ENCODE peak calls at places on chromosomes 6 and 20, in five cellular contexts. T is HepG2, R is H1, Y is IMR-90, A is K562. O is an unnamed sample.

GRCh38 chr20:8829232-8829631 is 239.7 kb upstream of the PLCB4 start:
- DNase-seq in T (no peak), R (no peak), Y (no peak), A (peak), O (peak)

GRCh38 chr6:3405679-3406078 is 51.2 kb downstream of the SLC22A23 start:
- DNase-seq in T (peak), R (no peak), Y (peak), A (no peak), O (peak)

GRCh38 chr20:53738039-53738944 is 144.7 kb upstream of the ZNF217 start:
- DNase-seq in T (peak), R (no peak), Y (peak), A (peak), O (peak)

GRCh38 chr20:55668659-55669058 is 336.7 kb downstream of the CBLN4 start:
- DNase-seq in T (no peak), R (no peak), Y (no peak), A (no peak), O (no peak)

GRCh38 chr6:43616728-43617472 is 12.2 kb downstream of the GTPBP2 start:
- DNase-seq in T (no peak), R (no peak), Y (no peak), A (no peak), O (no peak)

GRCh38 chr6:33628401-33628964 is 7.4 kb downstream of the ITPR3 start:
- DNase-seq in T (no peak), R (no peak), Y (no peak), A (no peak), O (no peak)

GRCh38 chr6:157755752-157756411 is 67.2 kb upstream of the SNX9 start:
- DNase-seq in T (no peak), R (no peak), Y (no peak), A (no peak), O (no peak)

GRCh38 chr6:70725817-70726413 is 58.2 kb downstream of the SMAP1 start:
- DNase-seq in T (no peak), R (no peak), Y (peak), A (no peak), O (no peak)

GRCh38 chr6:52020961-52021570 is 66.3 kb downstream of the PKHD1 start:
- DNase-seq in T (peak), R (no peak), Y (peak), A (peak), O (peak)

GRCh38 chr6:36622901-36623546 is 28.9 kb downstream of the SRSF3 start:
- DNase-seq in T (no peak), R (no peak), Y (no peak), A (no peak), O (no peak)

GRCh38 chr6:12483712-12484111 is 193.6 kb downstream of the EDN1 start:
- DNase-seq in T (no peak), R (no peak), Y (peak), A (no peak), O (peak)

GRCh38 chr6:148342146-148343027 is at the start of gene SASH1:
- DNase-seq in T (peak), R (peak), Y (peak), A (no peak), O (peak)

GRCh38 chr6:91082311-91082803 is 495.5 kb upstream of the MAP3K7 start:
- DNase-seq in T (no peak), R (peak), Y (peak), A (no peak), O (no peak)

GRCh38 chr20:1964061-1964460 is 29.8 kb downstream of the PDYN start:
- DNase-seq in T (no peak), R (no peak), Y (no peak), A (no peak), O (no peak)

GRCh38 chr6:129029778-129030177 is 146.8 kb downstream of the LAMA2 start:
- DNase-seq in T (no peak), R (no peak), Y (no peak), A (no peak), O (no peak)

GRCh38 chr6:11277275-11278206 is 45.1 kb upstream of the NEDD9 start:
- DNase-seq in T (peak), R (no peak), Y (peak), A (no peak), O (peak)

GRCh38 chr6:133857696-133858095 is 31.2 kb upstream of the TCF21 start:
- DNase-seq in T (no peak), R (no peak), Y (no peak), A (no peak), O (no peak)

GRCh38 chr20:1338096-1338495 is 9.2 kb upstream of the SDCBP2 start:
- DNase-seq in T (no peak), R (peak), Y (no peak), A (no peak), O (no peak)

GRCh38 chr6:46293641-46294316 is 123.0 kb upstream of the ENPP5 start:
- DNase-seq in T (no peak), R (no peak), Y (no peak), A (no peak), O (no peak)

GRCh38 chr6:157557541-157557940 is 176.6 kb downstream of the ZDHHC14 start:
- DNase-seq in T (no peak), R (no peak), Y (no peak), A (no peak), O (no peak)

GRCh38 chr20:17533396-17533795 is 2.2 kb upstream of the BFSP1 start:
- DNase-seq in T (peak), R (no peak), Y (peak), A (peak), O (peak)

GRCh38 chr6:146153040-146153758 is 124.3 kb downstream of the GRM1 start:
- DNase-seq in T (no peak), R (no peak), Y (no peak), A (no peak), O (no peak)

GRCh38 chr20:57394087-57395082 is 3.2 kb downstream of the RBM38 start:
- DNase-seq in T (no peak), R (no peak), Y (no peak), A (no peak), O (no peak)

GRCh38 chr20:58102744-58103516 is 125.5 kb downstream of the ANKRD60 start:
- DNase-seq in T (no peak), R (no peak), Y (no peak), A (no peak), O (no peak)

GRCh38 chr20:5180933-5181332 is 54.1 kb downstream of the CDS2 start:
- DNase-seq in T (no peak), R (no peak), Y (peak), A (no peak), O (no peak)

GRCh38 chr6:50822078-50822476 is 3.4 kb downstream of the TFAP2B start:
- DNase-seq in T (no peak), R (no peak), Y (no peak), A (no peak), O (no peak)

GRCh38 chr20:47296950-47297349 is 59.5 kb downstream of the ZMYND8 start:
- DNase-seq in T (no peak), R (no peak), Y (no peak), A (no peak), O (peak)

GRCh38 chr6:166956444-166957086 is at the start of gene RNASET2:
- DNase-seq in T (peak), R (peak), Y (peak), A (peak), O (peak)

GRCh38 chr20:20603339-20603990 is 109.0 kb downstream of the RALGAPA2 start:
- DNase-seq in T (no peak), R (no peak), Y (no peak), A (no peak), O (no peak)

GRCh38 chr6:143619844-143620243 is 57.9 kb upstream of the PHACTR2 start:
- DNase-seq in T (peak), R (no peak), Y (no peak), A (no peak), O (no peak)

GRCh38 chr6:43575105-43575771 is 600 bp downstream of the XPO5 start:
- DNase-seq in T (peak), R (no peak), Y (peak), A (peak), O (peak)

GRCh38 chr6:169326067-169326799 is 72.6 kb upstream of the THBS2 start:
- DNase-seq in T (peak), R (peak), Y (peak), A (no peak), O (no peak)

GRCh38 chr20:57698191-57698866 is 11.5 kb downstream of the PMEPA1 start:
- DNase-seq in T (peak), R (no peak), Y (peak), A (no peak), O (peak)

GRCh38 chr20:9889270-9889981 is 50.5 kb upstream of the PAK5 start:
- DNase-seq in T (peak), R (no peak), Y (no peak), A (no peak), O (peak)

GRCh38 chr6:52654592-52654991 is 16.3 kb upstream of the TMEM14A start:
- DNase-seq in T (no peak), R (no peak), Y (no peak), A (no peak), O (no peak)

DNA sequence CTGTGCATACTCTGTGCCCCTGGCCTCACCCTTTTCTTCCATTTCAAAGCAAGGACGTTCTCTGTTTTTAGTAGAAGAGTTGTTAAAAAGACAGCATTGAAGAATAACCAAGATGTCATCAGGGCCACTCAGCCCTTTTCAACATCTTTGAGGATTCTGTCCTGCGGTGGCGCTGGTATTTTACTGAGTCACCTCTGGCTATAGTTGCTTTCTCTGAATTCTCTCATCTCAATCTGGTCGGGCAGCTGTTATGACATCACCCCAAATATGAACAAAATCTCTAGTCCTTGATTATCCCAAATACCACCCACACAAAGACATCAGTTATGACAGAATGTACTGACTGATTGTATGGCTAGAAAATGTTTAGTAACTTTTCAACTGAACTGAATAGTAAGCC is 204.2 kb downstream of the GRIK2 start:
- DNase-seq in T (no peak), R (no peak), Y (peak), A (no peak), O (no peak)
- TF ChIP-seq MAFK in T (no peak), R (no peak), Y (no peak), A (no peak), O (no peak)

GRCh38 chr6:49579649-49580048 is 29.2 kb downstream of the C6orf141 start:
- DNase-seq in T (no peak), R (no peak), Y (no peak), A (no peak), O (no peak)

GRCh38 chr6:49576618-49577017 is 26.1 kb downstream of the C6orf141 start:
- DNase-seq in T (no peak), R (no peak), Y (no peak), A (no peak), O (no peak)

GRCh38 chr6:49582529-49582928 is 32.1 kb downstream of the C6orf141 start:
- DNase-seq in T (no peak), R (no peak), Y (no peak), A (no peak), O (no peak)
- TF ChIP-seq MAFK in T (no peak), R (no peak), Y (no peak), A (no peak), O (no peak)

GRCh38 chr6:135008072-135008940 is 46.3 kb downstream of the HBS1L start:
- DNase-seq in T (peak), R (no peak), Y (no peak), A (no peak), O (no peak)
- TF ChIP-seq MAFK in T (no peak), R (no peak), Y (no peak), A (no peak), O (no peak)

DNA sequence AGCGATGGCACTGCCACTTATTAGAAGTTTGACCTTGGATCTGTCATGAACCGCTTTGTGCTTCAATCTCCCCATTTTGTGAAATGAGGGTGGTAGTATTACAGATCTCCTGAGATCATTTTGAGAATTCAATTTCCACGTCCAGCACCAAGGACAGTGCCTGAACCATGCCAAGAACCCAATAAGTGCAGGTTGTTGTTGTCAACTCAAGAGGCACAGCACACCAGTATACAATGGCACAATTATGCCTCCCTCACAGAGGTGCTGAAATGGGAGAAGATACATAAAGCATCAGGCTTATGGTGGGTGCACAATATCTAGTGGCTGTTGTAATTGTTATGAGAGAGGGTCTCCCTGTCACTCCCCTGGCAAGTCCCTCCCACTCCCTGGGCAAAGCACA is 78.8 kb downstream of the CDH22 start:
- DNase-seq in T (no peak), R (no peak), Y (no peak), A (no peak), O (no peak)
- TF ChIP-seq MAFK in T (no peak), R (no peak), Y (no peak), A (no peak), O (no peak)

DNA sequence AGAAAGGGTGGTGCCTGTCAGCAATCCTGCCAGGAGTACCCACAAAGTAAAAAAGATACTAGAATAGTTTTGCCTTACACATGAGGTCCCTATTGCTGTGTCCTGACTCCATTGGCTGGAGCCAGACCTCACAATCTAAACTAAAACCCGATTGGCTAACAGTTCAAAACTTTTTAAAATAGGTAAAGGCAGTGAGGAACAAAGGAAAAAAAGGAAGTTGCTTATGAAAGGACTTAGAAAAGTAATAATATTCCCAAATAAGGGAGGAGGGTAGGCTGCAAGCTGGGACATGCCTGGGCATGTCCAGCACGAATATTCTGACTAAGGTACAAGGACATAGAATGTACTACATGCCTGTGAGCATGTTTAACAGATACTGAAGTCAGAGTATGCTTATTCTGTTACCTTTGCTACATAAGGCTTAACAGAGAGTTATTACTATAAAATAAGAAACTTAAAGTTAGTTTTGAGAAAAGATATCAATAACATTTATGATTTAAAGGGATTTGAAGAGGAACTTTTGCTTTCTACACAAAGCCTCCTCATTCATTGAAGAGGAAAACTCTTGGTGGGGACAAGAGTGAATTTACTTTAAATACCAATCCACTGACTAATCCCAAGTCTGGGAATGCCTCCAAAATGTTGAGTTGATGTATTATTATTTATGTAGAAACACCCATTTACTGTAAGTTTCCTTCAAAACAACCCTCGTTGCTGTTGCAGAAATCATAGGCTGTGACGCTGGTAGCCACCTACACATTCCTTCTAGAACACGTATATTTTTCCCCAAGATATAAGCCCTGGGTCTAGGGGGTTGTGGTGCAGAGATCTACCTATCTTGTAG is 8.2 kb upstream of the MTHFD1L start:
- DNase-seq in T (peak), R (no peak), Y (peak), A (no peak), O (peak)
- TF ChIP-seq MAFK in T (no peak), R (no peak), Y (peak), A (no peak), O (no peak)

DNA sequence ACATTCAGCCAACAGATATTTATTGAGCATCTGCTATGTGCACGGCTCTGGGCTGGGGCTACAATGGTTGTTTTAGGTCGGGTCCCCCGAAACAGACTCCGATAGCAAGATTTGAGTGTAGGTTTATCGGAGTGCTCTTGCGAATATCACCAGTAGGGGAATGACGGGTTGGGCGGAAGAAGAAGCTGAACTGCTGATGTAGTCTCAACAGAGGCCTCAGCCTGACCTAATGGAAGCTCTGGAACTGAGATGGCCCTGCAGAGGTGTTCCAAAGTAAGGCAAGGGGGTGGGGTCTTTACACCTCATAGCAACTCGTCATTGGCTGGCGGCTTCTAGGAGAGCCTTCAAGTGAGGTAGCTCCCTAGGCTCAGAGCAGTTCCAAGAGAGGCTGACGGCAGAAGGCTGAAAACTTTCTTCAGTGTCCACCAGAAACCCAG is 1.1 kb downstream of the L3MBTL1 start:
- DNase-seq in T (no peak), R (peak), Y (no peak), A (peak), O (peak)
- TF ChIP-seq MAFK in T (no peak), R (no peak), Y (no peak), A (no peak), O (no peak)

GRCh38 chr20:63159826-63160640 is 55.9 kb downstream of the YTHDF1 start:
- DNase-seq in T (no peak), R (no peak), Y (no peak), A (no peak), O (no peak)

GRCh38 chr20:63162206-63162770 is 53.6 kb downstream of the YTHDF1 start:
- DNase-seq in T (no peak), R (no peak), Y (no peak), A (no peak), O (no peak)

GRCh38 chr20:63161176-63161651 is 54.7 kb downstream of the YTHDF1 start:
- DNase-seq in T (no peak), R (no peak), Y (no peak), A (no peak), O (no peak)

GRCh38 chr20:63158845-63159244 is 57.1 kb downstream of the YTHDF1 start:
- DNase-seq in T (no peak), R (no peak), Y (no peak), A (no peak), O (no peak)

DNA sequence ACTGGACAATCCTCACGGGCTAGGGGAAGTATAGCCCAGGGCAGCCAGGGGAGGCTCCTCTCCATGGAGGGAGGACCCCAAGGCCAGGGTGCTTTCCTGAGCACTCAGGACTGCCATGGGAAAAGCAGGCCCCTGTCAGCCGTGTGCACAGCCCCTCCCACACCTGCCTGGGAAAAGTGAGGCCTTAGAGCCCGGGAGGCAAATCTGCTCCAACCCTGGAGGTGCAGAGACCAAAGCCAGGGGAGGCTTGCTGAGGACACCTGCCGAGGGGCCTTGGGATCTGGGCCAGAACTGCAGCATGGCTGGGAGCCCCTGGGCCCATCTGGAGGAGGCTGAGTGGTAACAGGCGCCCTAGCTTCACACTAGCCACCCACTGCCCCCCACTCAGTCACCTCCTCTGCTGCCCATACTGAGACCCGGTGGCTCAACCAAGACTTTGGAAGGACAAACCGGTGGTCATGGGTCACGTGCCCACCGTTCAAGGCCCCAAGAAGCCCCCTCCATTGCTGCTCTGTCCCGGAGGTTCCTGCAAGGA is 55.2 kb downstream of the YTHDF1 start:
- DNase-seq in T (no peak), R (no peak), Y (no peak), A (no peak), O (no peak)
- TF ChIP-seq MAFK in T (no peak), R (no peak), Y (no peak), A (no peak), O (no peak)

O was measured in A549.